ENCODE peak calls at places on chromosomes 6 and 20, in four cellular contexts. One of them, this sample, is unnamed.

GRCh38 chr20:48298851-48299484 is 513.7 kb upstream of the SULF2 start:
- DNase-seq in T-cell: no peak
- DNase-seq in hypothalamus: no peak
- DNase-seq in colonic mucosa: no peak
- DNase-seq in this sample: no peak

GRCh38 chr6:41675992-41676391 is 37.7 kb downstream of the MDFI start:
- DNase-seq in T-cell: no peak
- DNase-seq in hypothalamus: no peak
- DNase-seq in colonic mucosa: no peak
- DNase-seq in this sample: no peak

GRCh38 chr6:158389188-158389919 is 77.1 kb downstream of the TULP4 start:
- DNase-seq in T-cell: no peak
- DNase-seq in hypothalamus: no peak
- DNase-seq in colonic mucosa: no peak
- DNase-seq in this sample: no peak

GRCh38 chr20:4406627-4407026 is 315.1 kb upstream of the PRND start:
- DNase-seq in T-cell: no peak
- DNase-seq in hypothalamus: no peak
- DNase-seq in colonic mucosa: no peak
- DNase-seq in this sample: no peak

GRCh38 chr6:69422474-69422873 is 374.3 kb downstream of the LMBRD1 start:
- DNase-seq in T-cell: no peak
- DNase-seq in hypothalamus: no peak
- DNase-seq in colonic mucosa: no peak
- DNase-seq in this sample: no peak

GRCh38 chr6:99521557-99522286 is 6.5 kb upstream of the USP45 start:
- DNase-seq in T-cell: no peak
- DNase-seq in hypothalamus: no peak
- DNase-seq in colonic mucosa: peak
- DNase-seq in this sample: no peak

GRCh38 chr6:152595507-152595906 is 41.7 kb downstream of the SYNE1 start:
- DNase-seq in T-cell: no peak
- DNase-seq in hypothalamus: no peak
- DNase-seq in colonic mucosa: no peak
- DNase-seq in this sample: no peak

GRCh38 chr20:10319855-10320254 is 101.2 kb downstream of the SNAP25 start:
- DNase-seq in T-cell: no peak
- DNase-seq in hypothalamus: no peak
- DNase-seq in colonic mucosa: no peak
- DNase-seq in this sample: no peak

GRCh38 chr20:47334022-47334551 is 22.4 kb downstream of the ZMYND8 start:
- DNase-seq in T-cell: no peak
- DNase-seq in hypothalamus: no peak
- DNase-seq in colonic mucosa: no peak
- DNase-seq in this sample: no peak

GRCh38 chr6:154962751-154963150 is 32.4 kb upstream of the TIAM2 start:
- DNase-seq in T-cell: no peak
- DNase-seq in hypothalamus: no peak
- DNase-seq in colonic mucosa: peak
- DNase-seq in this sample: no peak

GRCh38 chr6:69162811-69163210 is 527.7 kb downstream of the ADGRB3 start:
- DNase-seq in T-cell: no peak
- DNase-seq in hypothalamus: no peak
- DNase-seq in colonic mucosa: no peak
- DNase-seq in this sample: no peak

GRCh38 chr20:5216663-5217062 is 89.9 kb downstream of the CDS2 start:
- DNase-seq in T-cell: no peak
- DNase-seq in hypothalamus: no peak
- DNase-seq in colonic mucosa: no peak
- DNase-seq in this sample: no peak

GRCh38 chr6:44116643-44117382 is 10.4 kb downstream of the MRPL14 start:
- DNase-seq in T-cell: no peak
- DNase-seq in hypothalamus: no peak
- DNase-seq in colonic mucosa: no peak
- DNase-seq in this sample: no peak

GRCh38 chr6:1363729-1364572 is 25.4 kb upstream of the FOXF2 start:
- DNase-seq in T-cell: no peak
- DNase-seq in hypothalamus: no peak
- DNase-seq in colonic mucosa: no peak
- DNase-seq in this sample: no peak

GRCh38 chr20:51767018-51767866 is 948 bp downstream of the ATP9A start:
- DNase-seq in T-cell: peak
- DNase-seq in hypothalamus: no peak
- DNase-seq in colonic mucosa: peak
- DNase-seq in this sample: peak

GRCh38 chr20:3283222-3283820 is 44.3 kb upstream of the SLC4A11 start:
- DNase-seq in T-cell: no peak
- DNase-seq in hypothalamus: no peak
- DNase-seq in colonic mucosa: no peak
- DNase-seq in this sample: no peak

GRCh38 chr6:147765541-147765940 is 257.1 kb downstream of the SAMD5 start:
- DNase-seq in T-cell: no peak
- DNase-seq in hypothalamus: no peak
- DNase-seq in colonic mucosa: no peak
- DNase-seq in this sample: no peak

GRCh38 chr6:17505062-17505476 is 95.0 kb upstream of the FAM8A1 start:
- DNase-seq in T-cell: no peak
- DNase-seq in hypothalamus: no peak
- DNase-seq in colonic mucosa: no peak
- DNase-seq in this sample: no peak

GRCh38 chr6:34350937-34351217 is 41.6 kb downstream of the NUDT3 start:
- DNase-seq in T-cell: no peak
- DNase-seq in hypothalamus: no peak
- DNase-seq in colonic mucosa: no peak
- DNase-seq in this sample: no peak

GRCh38 chr6:90370493-90370959 is 73.9 kb upstream of the BACH2 start:
- DNase-seq in T-cell: no peak
- DNase-seq in hypothalamus: no peak
- DNase-seq in colonic mucosa: no peak
- DNase-seq in this sample: no peak

GRCh38 chr20:58043122-58043865 is 185.2 kb downstream of the ANKRD60 start:
- DNase-seq in T-cell: no peak
- DNase-seq in hypothalamus: no peak
- DNase-seq in colonic mucosa: no peak
- DNase-seq in this sample: no peak

GRCh38 chr6:9507136-9507895 is 907.6 kb downstream of the TFAP2A start:
- DNase-seq in T-cell: no peak
- DNase-seq in hypothalamus: no peak
- DNase-seq in colonic mucosa: no peak
- DNase-seq in this sample: no peak

GRCh38 chr6:16872543-16873230 is 111.4 kb upstream of the ATXN1 start:
- DNase-seq in T-cell: no peak
- DNase-seq in hypothalamus: no peak
- DNase-seq in colonic mucosa: no peak
- DNase-seq in this sample: no peak

GRCh38 chr6:38143191-38144154 is 323.9 kb downstream of the ZFAND3 start:
- DNase-seq in T-cell: no peak
- DNase-seq in hypothalamus: no peak
- DNase-seq in colonic mucosa: no peak
- DNase-seq in this sample: no peak

GRCh38 chr6:10404799-10405524 is 9.9 kb downstream of the TFAP2A start:
- DNase-seq in T-cell: no peak
- DNase-seq in hypothalamus: no peak
- DNase-seq in colonic mucosa: no peak
- DNase-seq in this sample: no peak

GRCh38 chr20:55160022-55160421 is 684.6 kb downstream of the DOK5 start:
- DNase-seq in T-cell: no peak
- DNase-seq in hypothalamus: no peak
- DNase-seq in colonic mucosa: no peak
- DNase-seq in this sample: no peak

GRCh38 chr20:63116412-63117106 is 99.4 kb downstream of the YTHDF1 start:
- DNase-seq in T-cell: no peak
- DNase-seq in hypothalamus: no peak
- DNase-seq in colonic mucosa: no peak
- DNase-seq in this sample: no peak

GRCh38 chr6:85459224-85459901 is 9.5 kb downstream of the NT5E start:
- DNase-seq in T-cell: no peak
- DNase-seq in hypothalamus: no peak
- DNase-seq in colonic mucosa: no peak
- DNase-seq in this sample: no peak

GRCh38 chr6:163876391-163876790 is 461.9 kb downstream of the QKI start:
- DNase-seq in T-cell: no peak
- DNase-seq in hypothalamus: no peak
- DNase-seq in colonic mucosa: no peak
- DNase-seq in this sample: no peak

GRCh38 chr6:139747154-139747553 is 372.7 kb upstream of the CITED2 start:
- DNase-seq in T-cell: no peak
- DNase-seq in hypothalamus: no peak
- DNase-seq in colonic mucosa: no peak
- DNase-seq in this sample: no peak

GRCh38 chr6:49839162-49839561 is 27.2 kb downstream of the CRISP1 start:
- DNase-seq in T-cell: no peak
- DNase-seq in hypothalamus: no peak
- DNase-seq in colonic mucosa: no peak
- DNase-seq in this sample: no peak

GRCh38 chr6:36442083-36442670 is 477 bp downstream of the PXT1 start:
- DNase-seq in T-cell: no peak
- DNase-seq in hypothalamus: no peak
- DNase-seq in colonic mucosa: peak
- DNase-seq in this sample: no peak

This sample was measured in left colon.